ENCODE peak calls at places on chromosomes 13 and 19, in five cellular contexts. One of them, this sample, is unnamed.

GRCh38 chr13:39273953-39274352 is 235.7 kb downstream of the NHLRC3 start:
- DNase-seq in GM12878: no peak
- DNase-seq in H1: no peak
- DNase-seq in HepG2: no peak
- DNase-seq in NT2/D1: no peak
- DNase-seq in this sample: peak

GRCh38 chr19:38564981-38565685 is 52.6 kb downstream of the MAP4K1 start:
- DNase-seq in GM12878: no peak
- DNase-seq in H1: no peak
- DNase-seq in HepG2: no peak
- DNase-seq in NT2/D1: no peak
- DNase-seq in this sample: no peak

GRCh38 chr13:72104656-72105180 is 237.7 kb upstream of the DACH1 start:
- DNase-seq in GM12878: no peak
- DNase-seq in H1: no peak
- DNase-seq in HepG2: no peak
- DNase-seq in NT2/D1: no peak
- DNase-seq in this sample: no peak

GRCh38 chr19:46232029-46232428 is 2.5 kb downstream of the IGFL1 start:
- DNase-seq in GM12878: no peak
- DNase-seq in H1: no peak
- DNase-seq in HepG2: no peak
- DNase-seq in NT2/D1: no peak
- DNase-seq in this sample: no peak

GRCh38 chr13:80177327-80177726 is 163.6 kb downstream of the SPRY2 start:
- DNase-seq in GM12878: no peak
- DNase-seq in H1: no peak
- DNase-seq in HepG2: no peak
- DNase-seq in NT2/D1: peak
- DNase-seq in this sample: no peak

GRCh38 chr19:8438236-8438635 is 6.5 kb upstream of the HNRNPM start:
- DNase-seq in GM12878: no peak
- DNase-seq in H1: no peak
- DNase-seq in HepG2: no peak
- DNase-seq in NT2/D1: no peak
- DNase-seq in this sample: no peak

GRCh38 chr13:61084983-61085382 is 330.7 kb downstream of the PCDH20 start:
- DNase-seq in GM12878: no peak
- DNase-seq in H1: no peak
- DNase-seq in HepG2: no peak
- DNase-seq in NT2/D1: no peak
- DNase-seq in this sample: no peak

GRCh38 chr13:61777281-61777680 is 361.6 kb upstream of the PCDH20 start:
- DNase-seq in GM12878: no peak
- DNase-seq in H1: no peak
- DNase-seq in HepG2: no peak
- DNase-seq in NT2/D1: no peak
- DNase-seq in this sample: no peak

GRCh38 chr13:111338841-111339240 is 18.4 kb downstream of the TEX29 start:
- DNase-seq in GM12878: no peak
- DNase-seq in H1: no peak
- DNase-seq in HepG2: no peak
- DNase-seq in NT2/D1: no peak
- DNase-seq in this sample: no peak

GRCh38 chr13:112251930-112252585 is 124.1 kb upstream of the SPACA7 start:
- DNase-seq in GM12878: no peak
- DNase-seq in H1: no peak
- DNase-seq in HepG2: no peak
- DNase-seq in NT2/D1: no peak
- DNase-seq in this sample: no peak

GRCh38 chr13:32253911-32254399 is 61.2 kb downstream of the ZAR1L start:
- DNase-seq in GM12878: no peak
- DNase-seq in H1: no peak
- DNase-seq in HepG2: no peak
- DNase-seq in NT2/D1: no peak
- DNase-seq in this sample: no peak

GRCh38 chr13:59774511-59774911 is 389.2 kb downstream of the DIAPH3 start:
- DNase-seq in GM12878: no peak
- DNase-seq in H1: no peak
- DNase-seq in HepG2: peak
- DNase-seq in NT2/D1: no peak
- DNase-seq in this sample: no peak

GRCh38 chr19:7605490-7606222 is 10.0 kb downstream of the CAMSAP3 start:
- DNase-seq in GM12878: peak
- DNase-seq in H1: peak
- DNase-seq in HepG2: peak
- DNase-seq in NT2/D1: peak
- DNase-seq in this sample: peak

GRCh38 chr13:27635256-27635655 is 13.6 kb downstream of the POLR1D start:
- DNase-seq in GM12878: no peak
- DNase-seq in H1: no peak
- DNase-seq in HepG2: no peak
- DNase-seq in NT2/D1: no peak
- DNase-seq in this sample: no peak

GRCh38 chr13:65454403-65454802 is 1775.7 kb downstream of the PCDH9 start:
- DNase-seq in GM12878: no peak
- DNase-seq in H1: no peak
- DNase-seq in HepG2: no peak
- DNase-seq in NT2/D1: no peak
- DNase-seq in this sample: no peak

GRCh38 chr13:46057251-46058015 is 4.9 kb upstream of the ZC3H13 start:
- DNase-seq in GM12878: no peak
- DNase-seq in H1: no peak
- DNase-seq in HepG2: no peak
- DNase-seq in NT2/D1: no peak
- DNase-seq in this sample: no peak

GRCh38 chr13:37127706-37128241 is 22.3 kb upstream of the CSNK1A1L start:
- DNase-seq in GM12878: no peak
- DNase-seq in H1: no peak
- DNase-seq in HepG2: no peak
- DNase-seq in NT2/D1: no peak
- DNase-seq in this sample: no peak
- TF ChIP-seq SUZ12 in GM12878: no peak
- TF ChIP-seq SUZ12 in H1: no peak
- TF ChIP-seq SUZ12 in HepG2: no peak
- TF ChIP-seq SUZ12 in NT2/D1: no peak
- TF ChIP-seq SUZ12 in this sample: no peak

GRCh38 chr19:2374808-2375207 is 14.7 kb downstream of the TMPRSS9 start:
- DNase-seq in GM12878: no peak
- DNase-seq in H1: no peak
- DNase-seq in HepG2: no peak
- DNase-seq in NT2/D1: no peak
- DNase-seq in this sample: no peak
- TF ChIP-seq SUZ12 in GM12878: no peak
- TF ChIP-seq SUZ12 in H1: no peak
- TF ChIP-seq SUZ12 in HepG2: no peak
- TF ChIP-seq SUZ12 in NT2/D1: no peak
- TF ChIP-seq SUZ12 in this sample: no peak

GRCh38 chr13:50915562-50915961 is 6.0 kb downstream of the RNASEH2B start:
- DNase-seq in GM12878: no peak
- DNase-seq in H1: no peak
- DNase-seq in HepG2: no peak
- DNase-seq in NT2/D1: no peak
- DNase-seq in this sample: no peak

GRCh38 chr13:50912851-50913250 is 3.3 kb downstream of the RNASEH2B start:
- DNase-seq in GM12878: no peak
- DNase-seq in H1: no peak
- DNase-seq in HepG2: no peak
- DNase-seq in NT2/D1: no peak
- DNase-seq in this sample: no peak

GRCh38 chr13:50914301-50914700 is 4.7 kb downstream of the RNASEH2B start:
- DNase-seq in GM12878: no peak
- DNase-seq in H1: no peak
- DNase-seq in HepG2: no peak
- DNase-seq in NT2/D1: no peak
- DNase-seq in this sample: no peak

GRCh38 chr13:50916701-50917184 is 7.2 kb downstream of the RNASEH2B start:
- DNase-seq in GM12878: no peak
- DNase-seq in H1: no peak
- DNase-seq in HepG2: no peak
- DNase-seq in NT2/D1: no peak
- DNase-seq in this sample: no peak

GRCh38 chr13:50914848-50915247 is 5.3 kb downstream of the RNASEH2B start:
- DNase-seq in GM12878: no peak
- DNase-seq in H1: no peak
- DNase-seq in HepG2: no peak
- DNase-seq in NT2/D1: no peak
- DNase-seq in this sample: no peak
- TF ChIP-seq SUZ12 in GM12878: no peak
- TF ChIP-seq SUZ12 in H1: no peak
- TF ChIP-seq SUZ12 in HepG2: no peak
- TF ChIP-seq SUZ12 in NT2/D1: no peak
- TF ChIP-seq SUZ12 in this sample: no peak

GRCh38 chr19:10230155-10230903 is 802 bp downstream of the S1PR2 start:
- DNase-seq in GM12878: no peak
- DNase-seq in H1: no peak
- DNase-seq in HepG2: no peak
- DNase-seq in NT2/D1: no peak
- DNase-seq in this sample: no peak
- TF ChIP-seq SUZ12 in GM12878: no peak
- TF ChIP-seq SUZ12 in H1: peak
- TF ChIP-seq SUZ12 in HepG2: no peak
- TF ChIP-seq SUZ12 in NT2/D1: no peak
- TF ChIP-seq SUZ12 in this sample: no peak

GRCh38 chr19:54574051-54574450 is 461 bp downstream of the LILRA2 start:
- DNase-seq in GM12878: no peak
- DNase-seq in H1: no peak
- DNase-seq in HepG2: no peak
- DNase-seq in NT2/D1: no peak
- DNase-seq in this sample: no peak

GRCh38 chr19:54574527-54575056 is 1.0 kb downstream of the LILRA2 start:
- DNase-seq in GM12878: no peak
- DNase-seq in H1: no peak
- DNase-seq in HepG2: no peak
- DNase-seq in NT2/D1: no peak
- DNase-seq in this sample: no peak

GRCh38 chr19:54572696-54573311 is 786 bp upstream of the LILRA2 start:
- DNase-seq in GM12878: no peak
- DNase-seq in H1: no peak
- DNase-seq in HepG2: no peak
- DNase-seq in NT2/D1: no peak
- DNase-seq in this sample: no peak

GRCh38 chr19:54570316-54570715 is 3.3 kb upstream of the LILRA2 start:
- DNase-seq in GM12878: no peak
- DNase-seq in H1: no peak
- DNase-seq in HepG2: no peak
- DNase-seq in NT2/D1: no peak
- DNase-seq in this sample: no peak

GRCh38 chr19:54573330-54573872 is at the start of gene LILRA2:
- DNase-seq in GM12878: no peak
- DNase-seq in H1: no peak
- DNase-seq in HepG2: no peak
- DNase-seq in NT2/D1: no peak
- DNase-seq in this sample: no peak
- TF ChIP-seq SUZ12 in GM12878: no peak
- TF ChIP-seq SUZ12 in H1: no peak
- TF ChIP-seq SUZ12 in HepG2: no peak
- TF ChIP-seq SUZ12 in NT2/D1: no peak
- TF ChIP-seq SUZ12 in this sample: no peak

DNA sequence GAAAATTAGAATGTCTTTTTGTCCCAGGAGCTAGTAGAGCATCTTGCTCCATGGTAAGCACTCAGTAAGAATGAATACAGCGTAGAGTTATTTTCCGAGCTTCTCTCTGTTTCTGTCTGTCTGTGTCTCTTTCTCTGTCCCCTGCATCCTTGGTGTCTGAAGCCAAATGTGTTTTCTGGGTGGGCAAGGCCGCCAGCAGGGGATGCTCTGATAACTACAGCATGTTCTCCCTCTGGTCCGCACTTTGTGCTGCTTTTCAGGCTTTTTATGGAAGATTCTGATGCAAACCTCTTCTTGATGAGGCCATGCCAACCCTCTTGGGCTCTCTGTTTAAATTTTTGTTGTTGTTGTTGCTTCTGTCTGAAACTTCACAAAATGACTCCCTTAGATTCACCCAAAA is 142.8 kb upstream of the UBL3 start:
- DNase-seq in GM12878: no peak
- DNase-seq in H1: no peak
- DNase-seq in HepG2: no peak
- DNase-seq in NT2/D1: no peak
- DNase-seq in this sample: no peak
- TF ChIP-seq SUZ12 in GM12878: no peak
- TF ChIP-seq SUZ12 in H1: no peak
- TF ChIP-seq SUZ12 in HepG2: no peak
- TF ChIP-seq SUZ12 in NT2/D1: no peak
- TF ChIP-seq SUZ12 in this sample: no peak

GRCh38 chr13:95858286-95859075 is 181.5 kb downstream of the DNAJC3 start:
- DNase-seq in GM12878: no peak
- DNase-seq in H1: no peak
- DNase-seq in HepG2: no peak
- DNase-seq in NT2/D1: no peak
- DNase-seq in this sample: no peak
- TF ChIP-seq SUZ12 in GM12878: no peak
- TF ChIP-seq SUZ12 in H1: no peak
- TF ChIP-seq SUZ12 in HepG2: no peak
- TF ChIP-seq SUZ12 in NT2/D1: no peak
- TF ChIP-seq SUZ12 in this sample: no peak

DNA sequence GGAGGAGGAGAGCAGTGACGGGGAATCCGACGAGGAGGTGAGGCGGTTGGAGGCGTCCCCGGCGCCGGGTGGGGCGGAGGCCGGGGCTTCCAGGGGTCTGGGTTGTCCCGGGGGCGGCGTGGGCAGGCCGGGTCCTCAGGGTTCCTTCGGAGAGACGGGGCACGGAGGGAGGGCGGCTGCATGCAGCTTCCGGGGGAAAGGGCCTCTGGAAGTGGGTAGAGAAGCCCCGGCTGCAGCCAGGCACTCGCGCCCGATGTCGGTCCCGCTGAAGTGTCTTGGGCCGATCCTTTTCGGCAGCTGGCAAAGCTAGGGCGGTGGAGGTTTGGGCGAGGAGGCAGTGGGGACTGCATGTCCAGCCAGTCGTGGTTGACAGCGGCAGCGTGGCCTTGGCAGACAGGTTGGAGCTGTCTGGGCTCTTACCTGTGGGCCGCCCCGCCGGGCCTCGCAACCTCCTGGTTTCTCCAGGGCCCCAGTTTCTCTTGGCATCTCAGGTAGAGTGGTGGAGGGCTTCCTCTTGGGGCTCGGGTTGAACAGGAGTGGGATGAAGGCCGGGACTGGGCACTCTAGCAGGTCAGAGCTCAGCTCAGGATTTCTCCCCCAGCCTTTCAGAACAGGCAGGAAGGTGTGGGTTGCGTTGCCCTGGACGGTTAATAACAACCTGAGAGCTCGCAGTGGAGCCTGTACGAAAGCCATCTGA is 690 bp downstream of the KMT2B start:
- DNase-seq in GM12878: no peak
- DNase-seq in H1: no peak
- DNase-seq in HepG2: no peak
- DNase-seq in NT2/D1: no peak
- DNase-seq in this sample: peak
- TF ChIP-seq SUZ12 in GM12878: no peak
- TF ChIP-seq SUZ12 in H1: no peak
- TF ChIP-seq SUZ12 in HepG2: no peak
- TF ChIP-seq SUZ12 in NT2/D1: no peak
- TF ChIP-seq SUZ12 in this sample: no peak

This sample was measured in HEK293T.